ENCODE peak calls at places on chromosomes 6 and 20, in eight cellular contexts. C, F, R, E, T, L, I and X are unnamed samples.

GRCh38 chr6:119024111-119024510 is 54.4 kb downstream of the FAM184A start:
- DNase-seq in F (no peak), I (no peak), E (no peak), T (no peak), R (no peak), L (peak), C (no peak), X (no peak)

GRCh38 chr6:140269766-140270165 is 895.3 kb upstream of the CITED2 start:
- DNase-seq in T (no peak), I (peak), C (no peak), E (no peak), F (no peak), R (no peak), L (no peak), X (no peak)

GRCh38 chr6:38239719-38240451 is 399.8 kb downstream of the BTBD9 start:
- DNase-seq in L (no peak), E (peak), T (peak), R (no peak), I (no peak), C (no peak), F (no peak), X (no peak)

GRCh38 chr6:38453302-38453701 is 186.4 kb downstream of the BTBD9 start:
- DNase-seq in L (no peak), R (no peak), F (no peak), I (no peak), T (no peak), C (no peak), E (no peak), X (no peak)

GRCh38 chr20:35319206-35320197 is 27.3 kb upstream of the FAM83C start:
- DNase-seq in R (no peak), E (peak), F (no peak), C (no peak), T (peak), I (no peak), L (no peak), X (no peak)

GRCh38 chr6:6856538-6857523 is 250.9 kb upstream of the RREB1 start:
- DNase-seq in E (peak), R (peak), F (no peak), L (peak), I (peak), T (peak), C (no peak), X (no peak)

GRCh38 chr6:142940487-142940886 is 4.5 kb downstream of the HIVEP2 start:
- DNase-seq in T (peak), F (no peak), R (no peak), L (peak), E (no peak), C (no peak), I (peak), X (no peak)

GRCh38 chr6:170405311-170405975 is 98.9 kb downstream of the FAM120B start:
- DNase-seq in F (no peak), R (no peak), E (peak), T (peak), C (peak), I (peak), L (peak), X (no peak)

GRCh38 chr20:32846852-32847251 is 11.9 kb upstream of the EFCAB8 start:
- DNase-seq in R (no peak), F (no peak), L (no peak), C (no peak), E (no peak), T (no peak), I (no peak), X (no peak)

GRCh38 chr6:30396833-30397479 is 52.0 kb downstream of the RPP21 start:
- DNase-seq in R (peak), E (peak), T (peak), L (peak), F (peak), C (peak), I (peak), X (peak)

GRCh38 chr20:3358676-3359340 is 48.7 kb downstream of the DNAAF9 start:
- DNase-seq in I (no peak), T (no peak), C (no peak), F (no peak), E (no peak), L (no peak), R (no peak), X (no peak)

GRCh38 chr20:46293084-46293483 is 15.2 kb downstream of the CDH22 start:
- DNase-seq in T (peak), F (no peak), R (no peak), C (peak), I (peak), E (peak), L (peak), X (no peak)

GRCh38 chr20:14337400-14338171 is at the start of gene FLRT3:
- DNase-seq in C (peak), I (peak), E (peak), T (peak), F (no peak), L (peak), R (peak), X (peak)

GRCh38 chr6:16760536-16761468 is at the start of gene ATXN1:
- DNase-seq in I (peak), R (peak), E (no peak), F (peak), C (peak), T (peak), L (peak), X (no peak)

GRCh38 chr6:39753745-39754084 is 28.5 kb upstream of the KIF6 start:
- DNase-seq in F (no peak), R (no peak), C (no peak), L (no peak), E (no peak), I (peak), T (no peak), X (no peak)

GRCh38 chr6:150652848-150653613 is 53.3 kb downstream of the PLEKHG1 start:
- DNase-seq in T (no peak), C (no peak), R (no peak), E (no peak), I (no peak), F (no peak), L (no peak), X (no peak)

GRCh38 chr6:84357631-84358030 is 130.2 kb upstream of the CEP162 start:
- DNase-seq in T (no peak), C (no peak), R (no peak), E (no peak), F (no peak), L (no peak), I (no peak), X (no peak)

GRCh38 chr6:159093608-159094443 is 49.0 kb upstream of the TAGAP start:
- DNase-seq in E (no peak), L (no peak), R (no peak), F (no peak), I (no peak), C (no peak), T (no peak), X (no peak)